ENCODE peak calls at places on chromosomes 12 and 14, in seven cellular contexts. X is BJ, H is astrocyte of the spinal cord, S is body of pancreas, T is natural killer cell, K is AG04449, G is MCF 10A. R is an unnamed sample.

GRCh38 chr12:1277905-1278304 is 286.9 kb downstream of the ERC1 start:
- DNase-seq in X (no peak), H (no peak), S (no peak), T (no peak), K (no peak), G (no peak), R (no peak)

GRCh38 chr14:25396128-25396527 is 346.2 kb upstream of the STXBP6 start:
- DNase-seq in X (no peak), H (no peak), S (no peak), T (no peak), K (no peak), G (no peak), R (no peak)

GRCh38 chr12:65454115-65454823 is 175.8 kb downstream of the MSRB3 start:
- DNase-seq in X (no peak), H (no peak), S (no peak), T (no peak), K (no peak), G (no peak), R (no peak)

GRCh38 chr12:1832801-1833595 is 12.6 kb downstream of the LRTM2 start:
- DNase-seq in X (no peak), H (no peak), S (no peak), T (no peak), K (no peak), G (no peak), R (no peak)

GRCh38 chr12:114666746-114667668 is 17.0 kb downstream of the TBX3 start:
- DNase-seq in X (no peak), H (peak), S (no peak), T (no peak), K (no peak), G (no peak), R (peak)

GRCh38 chr12:69170293-69170692 is 69.1 kb upstream of the CPSF6 start:
- DNase-seq in X (no peak), H (no peak), S (no peak), T (no peak), K (no peak), G (no peak), R (no peak)

GRCh38 chr12:106682594-106683234 is 91.8 kb upstream of the RIC8B start:
- DNase-seq in X (no peak), H (peak), S (no peak), T (no peak), K (no peak), G (peak), R (no peak)

GRCh38 chr14:68896132-68896531 is 83.0 kb downstream of the ACTN1 start:
- DNase-seq in X (no peak), H (no peak), S (no peak), T (no peak), K (no peak), G (no peak), R (no peak)

GRCh38 chr12:94616217-94616729 is 34.1 kb downstream of the TMCC3 start:
- DNase-seq in X (no peak), H (no peak), S (no peak), T (no peak), K (no peak), G (peak), R (no peak)

GRCh38 chr12:41743835-41744234 is 400.8 kb downstream of the GXYLT1 start:
- DNase-seq in X (no peak), H (no peak), S (no peak), T (no peak), K (no peak), G (peak), R (no peak)

GRCh38 chr14:28098863-28099262 is 667.7 kb upstream of the FOXG1 start:
- DNase-seq in X (no peak), H (no peak), S (no peak), T (no peak), K (no peak), G (no peak), R (no peak)

GRCh38 chr12:101680240-101680639 is 17.2 kb upstream of the CHPT1 start:
- DNase-seq in X (no peak), H (no peak), S (no peak), T (no peak), K (no peak), G (no peak), R (no peak)

GRCh38 chr14:32588448-32589320 is 259.6 kb downstream of the AKAP6 start:
- DNase-seq in X (no peak), H (peak), S (no peak), T (no peak), K (no peak), G (peak), R (no peak)

GRCh38 chr12:117228239-117228638 is 38.0 kb upstream of the FBXO21 start:
- DNase-seq in X (no peak), H (no peak), S (no peak), T (no peak), K (no peak), G (peak), R (no peak)

GRCh38 chr12:105834496-105834895 is 304.3 kb downstream of the NUAK1 start:
- DNase-seq in X (no peak), H (no peak), S (no peak), T (no peak), K (no peak), G (no peak), R (no peak)

GRCh38 chr14:46571970-46572369 is 79.6 kb downstream of the RPL10L start:
- DNase-seq in X (no peak), H (peak), S (no peak), T (no peak), K (no peak), G (peak), R (no peak)

GRCh38 chr12:8780389-8780788 is 42.0 kb upstream of the A2ML1 start:
- DNase-seq in X (no peak), H (peak), S (no peak), T (no peak), K (peak), G (peak), R (no peak)

GRCh38 chr12:52798671-52799497 is 3.0 kb upstream of the KRT3 start:
- DNase-seq in X (no peak), H (no peak), S (no peak), T (no peak), K (no peak), G (peak), R (no peak)

GRCh38 chr12:13234045-13234641 is 37.6 kb downstream of the EMP1 start:
- DNase-seq in X (no peak), H (peak), S (peak), T (no peak), K (no peak), G (peak), R (no peak)

GRCh38 chr14:93115069-93115919 is 431 bp downstream of the ITPK1 start:
- DNase-seq in X (peak), H (peak), S (peak), T (peak), K (no peak), G (peak), R (peak)

GRCh38 chr12:105906545-105906944 is 232.2 kb downstream of the NUAK1 start:
- DNase-seq in X (no peak), H (no peak), S (no peak), T (no peak), K (no peak), G (no peak), R (no peak)

GRCh38 chr14:30673071-30673470 is 51.0 kb downstream of the SCFD1 start:
- DNase-seq in X (no peak), H (no peak), S (no peak), T (no peak), K (no peak), G (no peak), R (no peak)

GRCh38 chr14:61113561-61113960 is 132.5 kb downstream of the SLC38A6 start:
- DNase-seq in X (no peak), H (no peak), S (no peak), T (no peak), K (no peak), G (no peak), R (no peak)

GRCh38 chr14:56417173-56417572 is 162.4 kb upstream of the TMEM260 start:
- DNase-seq in X (no peak), H (no peak), S (no peak), T (no peak), K (no peak), G (no peak), R (no peak)

GRCh38 chr14:26984318-26985177 is 386.7 kb upstream of the NOVA1 start:
- DNase-seq in X (no peak), H (peak), S (peak), T (no peak), K (no peak), G (peak), R (peak)

GRCh38 chr14:100389497-100390104 is 66.5 kb downstream of the SLC25A47 start:
- DNase-seq in X (no peak), H (no peak), S (peak), T (no peak), K (no peak), G (no peak), R (no peak)

GRCh38 chr12:53782093-53782703 is 30.4 kb upstream of the CISTR start:
- DNase-seq in X (no peak), H (no peak), S (no peak), T (no peak), K (no peak), G (peak), R (no peak)

GRCh38 chr12:25266522-25266921 is 15.8 kb upstream of the KRAS start:
- DNase-seq in X (peak), H (no peak), S (no peak), T (no peak), K (no peak), G (no peak), R (no peak)

GRCh38 chr12:52692253-52692652 is 11.1 kb downstream of the KRT77 start:
- DNase-seq in X (no peak), H (no peak), S (no peak), T (no peak), K (no peak), G (no peak), R (no peak)

GRCh38 chr14:68884031-68885030 is 91.5 kb upstream of the ZFP36L1 start:
- DNase-seq in X (peak), H (peak), S (peak), T (no peak), K (peak), G (peak), R (peak)

GRCh38 chr12:13005649-13006048 is 5.6 kb upstream of the HEBP1 start:
- DNase-seq in X (no peak), H (no peak), S (peak), T (no peak), K (no peak), G (no peak), R (no peak)

GRCh38 chr14:61640158-61640833 is 55.0 kb upstream of the HIF1A start:
- DNase-seq in X (no peak), H (no peak), S (no peak), T (no peak), K (no peak), G (no peak), R (no peak)

GRCh38 chr14:80213602-80214001 is 2.3 kb upstream of the DIO2 start:
- DNase-seq in X (no peak), H (peak), S (peak), T (no peak), K (no peak), G (peak), R (peak)

GRCh38 chr12:21962236-21962635 is 21.0 kb upstream of the ABCC9 start:
- DNase-seq in X (no peak), H (no peak), S (no peak), T (no peak), K (no peak), G (peak), R (no peak)

DNA sequence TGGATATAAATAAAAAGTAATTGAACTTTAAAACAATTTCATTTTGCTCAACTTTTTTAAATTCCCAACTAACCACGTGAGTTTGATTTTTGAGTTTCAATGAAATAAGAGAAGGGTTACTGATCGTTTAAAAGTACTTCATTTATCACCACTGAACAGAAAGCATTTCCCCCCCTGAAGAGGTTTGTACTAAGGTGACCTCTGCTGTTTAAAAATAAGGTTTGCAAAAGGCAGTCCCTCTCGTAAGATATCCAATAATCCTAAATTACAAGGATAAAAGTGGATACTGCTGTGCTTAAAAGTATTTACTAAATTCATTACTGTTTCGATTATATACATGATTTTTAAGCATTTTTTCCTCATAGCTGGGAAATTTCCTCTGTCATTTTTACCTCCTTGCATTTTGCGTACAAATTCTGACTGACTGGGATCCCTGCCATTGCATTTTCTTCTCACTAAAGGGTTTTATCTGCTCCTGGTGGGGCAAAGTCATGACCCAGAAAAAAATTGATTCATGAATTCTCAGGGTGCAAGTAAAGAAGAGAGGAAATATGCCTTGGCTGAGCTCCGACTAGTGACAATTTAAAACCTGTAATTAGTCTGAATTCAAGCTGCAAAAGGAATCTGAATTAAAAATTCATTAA is 463.8 kb downstream of the PRKD1 start:
- DNase-seq in X (no peak), H (peak), S (no peak), T (no peak), K (no peak), G (no peak), R (no peak)
- TF ChIP-seq CTCF in X (no peak), H (no peak), S (no peak), T (no peak), K (no peak), G (no peak), R (peak)

GRCh38 chr12:47931187-47931586 is 26.4 kb upstream of the VDR start:
- DNase-seq in X (no peak), H (no peak), S (no peak), T (no peak), K (no peak), G (no peak), R (no peak)
- TF ChIP-seq CTCF in X (no peak), H (no peak), S (no peak), T (no peak), K (no peak), G (no peak), R (no peak)

GRCh38 chr14:90457191-90457590 is 60.4 kb downstream of the CALM1 start:
- DNase-seq in X (no peak), H (no peak), S (no peak), T (no peak), K (no peak), G (no peak), R (no peak)

GRCh38 chr14:90460136-90460535 is 63.3 kb downstream of the CALM1 start:
- DNase-seq in X (no peak), H (no peak), S (no peak), T (no peak), K (no peak), G (no peak), R (no peak)

GRCh38 chr14:90464481-90464880 is 67.7 kb downstream of the CALM1 start:
- DNase-seq in X (no peak), H (no peak), S (no peak), T (no peak), K (no peak), G (no peak), R (no peak)

GRCh38 chr14:90458536-90458935 is 61.7 kb downstream of the CALM1 start:
- DNase-seq in X (no peak), H (no peak), S (no peak), T (no peak), K (no peak), G (peak), R (no peak)

DNA sequence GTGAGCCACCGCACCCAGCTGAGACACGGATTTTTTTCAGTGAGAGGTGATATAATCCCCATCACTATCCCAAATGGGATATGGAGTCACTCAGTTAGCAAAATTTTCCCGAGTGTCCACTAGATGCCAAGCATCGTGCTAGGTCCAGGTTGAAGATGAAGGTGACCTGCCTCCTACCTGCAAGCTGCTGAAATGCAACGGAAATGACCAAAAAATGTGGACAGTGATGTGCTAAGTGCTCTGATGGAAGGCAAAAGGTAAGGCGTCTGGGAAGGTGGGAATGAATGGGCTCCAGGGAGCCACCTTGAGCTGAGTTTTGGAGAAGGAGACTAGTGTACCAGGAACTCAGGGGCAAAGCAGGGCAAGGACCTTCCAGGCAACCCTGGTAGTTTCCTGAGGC is 64.6 kb downstream of the CALM1 start:
- DNase-seq in X (no peak), H (no peak), S (no peak), T (no peak), K (no peak), G (peak), R (no peak)
- TF ChIP-seq CTCF in X (no peak), H (no peak), S (no peak), T (no peak), K (no peak), G (no peak), R (no peak)

DNA sequence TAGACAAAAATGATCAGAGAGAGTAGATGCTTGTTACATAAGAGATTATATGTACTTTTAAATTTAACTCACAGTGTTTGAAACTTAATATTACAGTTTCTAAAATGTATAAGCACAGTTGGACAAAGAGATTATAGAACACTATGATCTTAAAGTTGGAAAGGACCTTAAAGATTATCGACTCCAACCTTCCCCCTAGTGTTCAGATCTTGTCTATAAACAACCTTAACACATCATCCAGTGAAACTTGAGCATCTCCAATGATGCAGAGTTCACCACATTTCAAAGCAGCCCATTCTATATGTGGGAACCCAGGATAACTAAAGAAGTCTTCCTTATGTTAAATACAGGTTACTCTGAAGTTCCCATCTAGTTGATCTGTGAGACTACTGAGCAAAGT is 480.8 kb downstream of the RMST start:
- DNase-seq in X (no peak), H (no peak), S (no peak), T (no peak), K (no peak), G (peak), R (no peak)
- TF ChIP-seq CTCF in X (no peak), H (no peak), S (no peak), T (no peak), K (no peak), G (peak), R (no peak)

GRCh38 chr14:22471545-22472121 is 117.4 kb downstream of the DAD1 start:
- DNase-seq in X (no peak), H (peak), S (peak), T (no peak), K (no peak), G (peak), R (no peak)
- TF ChIP-seq CTCF in X (peak), H (peak), S (peak), T (no peak), K (peak), G (peak), R (peak)

GRCh38 chr14:75884198-75884611 is 97.6 kb downstream of the TGFB3 start:
- DNase-seq in X (peak), H (peak), S (no peak), T (no peak), K (peak), G (peak), R (no peak)
- TF ChIP-seq CTCF in X (peak), H (peak), S (peak), T (no peak), K (no peak), G (peak), R (peak)